ENCODE peak calls at places on chromosomes 2 and 18, in five cellular contexts. I is thyroid gland, B is neural progenitor cell, S is HCT116, N is fibroblast of lung. L is an unnamed sample.
A peak's percentile ranks its signal among the peaks of the same experiment; 100 is the strongest.

GRCh38 chr2:145961846-145962245 is 1441.9 kb upstream of the ZEB2 start:
- DNase-seq in B (no peak), S (no peak), I (no peak), N (peak; percentile 5), L (peak; percentile 6)

GRCh38 chr2:17851731-17852585 is 26.5 kb upstream of the KCNS3 start:
- DNase-seq in I (peak; percentile 46), N (peak; percentile 74), S (peak; percentile 51), B (peak; percentile 85), L (peak; percentile 62)

GRCh38 chr18:10035306-10035991 is 121.6 kb downstream of the VAPA start:
- DNase-seq in I (peak; percentile 76), N (no peak), B (no peak), S (no peak), L (peak; percentile 93)

GRCh38 chr2:108916397-108917077 is 72.5 kb downstream of the EDAR start:
- DNase-seq in I (no peak), N (no peak), S (no peak), B (no peak), L (no peak)

GRCh38 chr2:215626812-215627281 is 191.0 kb upstream of the FN1 start:
- DNase-seq in S (no peak), N (no peak), B (no peak), I (no peak), L (no peak)

GRCh38 chr2:170813611-170814550 is 2.8 kb upstream of the GAD1 start:
- DNase-seq in N (peak; percentile 65), B (peak; percentile 94), S (no peak), I (peak; percentile 40), L (no peak)

GRCh38 chr2:35114765-35115164 is 1240.8 kb upstream of the CRIM1 start:
- DNase-seq in I (no peak), N (no peak), B (peak; percentile 35), S (no peak), L (no peak)

GRCh38 chr2:226660524-226660923 is 139.1 kb downstream of the IRS1 start:
- DNase-seq in B (no peak), N (peak; percentile 96), I (no peak), S (no peak), L (no peak)

GRCh38 chr18:37484893-37485834 is 80.4 kb downstream of the CELF4 start:
- DNase-seq in N (peak; percentile 4), S (peak; percentile 8), I (peak; percentile 17), B (peak; percentile 78), L (peak; percentile 32)

GRCh38 chr2:221771297-221771696 is 199.2 kb upstream of the EPHA4 start:
- DNase-seq in B (no peak), N (no peak), S (no peak), I (no peak), L (no peak)

GRCh38 chr2:239677455-239678185 is 276.8 kb upstream of the HDAC4 start:
- DNase-seq in N (no peak), I (no peak), S (no peak), B (no peak), L (no peak)

GRCh38 chr2:48109491-48110204 is 203.3 kb upstream of the FBXO11 start:
- DNase-seq in S (no peak), B (no peak), N (no peak), I (no peak), L (no peak)

GRCh38 chr2:169136885-169137534 is 67.6 kb downstream of the DHRS9 start:
- DNase-seq in N (no peak), I (no peak), B (no peak), S (no peak), L (no peak)

GRCh38 chr2:50449306-50449705 is 582.6 kb downstream of the NRXN1 start:
- DNase-seq in S (no peak), N (no peak), I (no peak), B (no peak), L (peak; percentile 66)

GRCh38 chr2:55498582-55498981 is 20.9 kb upstream of the CFAP36 start:
- DNase-seq in S (no peak), I (no peak), N (no peak), B (no peak), L (no peak)

GRCh38 chr2:140117371-140117770 is 1337.2 kb upstream of the NXPH2 start:
- DNase-seq in I (peak; percentile 14), N (no peak), B (no peak), S (no peak), L (peak; percentile 22)

GRCh38 chr2:181004647-181005325 is 24.4 kb downstream of the UBE2E3 start:
- DNase-seq in S (no peak), I (no peak), B (no peak), N (no peak), L (no peak)

GRCh38 chr2:149087751-149088150 is 49.3 kb downstream of the LYPD6B start:
- DNase-seq in N (no peak), I (no peak), S (no peak), B (no peak), L (no peak)

GRCh38 chr18:8948471-8949149 is 153.9 kb upstream of the NDUFV2 start:
- DNase-seq in N (peak; percentile 72), I (no peak), B (no peak), S (no peak), L (peak; percentile 95)

GRCh38 chr2:151334082-151334815 is 23.1 kb upstream of the TNFAIP6 start:
- DNase-seq in B (no peak), I (no peak), S (no peak), N (peak; percentile 96), L (no peak)

GRCh38 chr2:111954602-111955332 is 56.4 kb downstream of the MERTK start:
- DNase-seq in B (no peak), I (no peak), S (no peak), N (no peak), L (no peak)

GRCh38 chr2:79966369-79966768 is 338.2 kb downstream of the LRRTM1 start:
- DNase-seq in S (no peak), I (no peak), N (no peak), B (no peak), L (no peak)

GRCh38 chr18:26777316-26778053 is 88.0 kb downstream of the AQP4 start:
- DNase-seq in B (peak; percentile 28), I (no peak), S (no peak), N (no peak), L (no peak)

GRCh38 chr2:36337354-36337753 is 18.2 kb upstream of the CRIM1 start:
- DNase-seq in B (no peak), S (no peak), I (no peak), N (no peak), L (no peak)

GRCh38 chr18:22999212-22999611 is 66.1 kb downstream of the RBBP8 start:
- DNase-seq in N (no peak), B (peak; percentile 1), S (no peak), I (no peak), L (no peak)

GRCh38 chr2:101995019-101995418 is 3.3 kb downstream of the IL1R2 start:
- DNase-seq in S (no peak), N (no peak), I (no peak), B (no peak), L (no peak)

GRCh38 chr2:120013569-120014223 is 819 bp downstream of the EPB41L5 start:
- DNase-seq in B (no peak), N (no peak), I (peak; percentile 62), S (peak; percentile 19), L (no peak)

GRCh38 chr2:15782009-15782751 is 158.2 kb upstream of the MYCN start:
- DNase-seq in I (peak; percentile 34), N (no peak), B (no peak), S (no peak), L (no peak)

GRCh38 chr2:84676295-84676694 is 160.0 kb downstream of the DNAH6 start:
- DNase-seq in B (no peak), N (peak; percentile 48), S (no peak), I (no peak), L (peak; percentile 9)

GRCh38 chr2:72204156-72204781 is 56.6 kb upstream of the CYP26B1 start:
- DNase-seq in B (no peak), N (peak; percentile 61), I (no peak), S (no peak), L (no peak)

GRCh38 chr2:72193723-72194122 is 46.1 kb upstream of the CYP26B1 start:
- DNase-seq in B (no peak), I (no peak), S (no peak), N (no peak), L (no peak)

GRCh38 chr2:72198532-72199241 is 51.0 kb upstream of the CYP26B1 start:
- DNase-seq in I (no peak), S (no peak), B (no peak), N (peak; percentile 52), L (no peak)
- H3K4me1 ChIP-seq in I (no peaks in the 10 kb centered on the region), S (no peaks in the 10 kb centered on the region), B (no peaks in the 10 kb centered on the region), N (no peaks in the 10 kb centered on the region), L (peaks cover 4% of the 10 kb centered on the region)

GRCh38 chr2:38485734-38486133 is 108.7 kb upstream of the ATL2 start:
- DNase-seq in S (no peak), I (no peak), B (no peak), N (no peak), L (no peak)
- TF ChIP-seq CTCF in S (peak; percentile 9), I (no peak), B (no peak), N (no peak), L (no peak)

DNA sequence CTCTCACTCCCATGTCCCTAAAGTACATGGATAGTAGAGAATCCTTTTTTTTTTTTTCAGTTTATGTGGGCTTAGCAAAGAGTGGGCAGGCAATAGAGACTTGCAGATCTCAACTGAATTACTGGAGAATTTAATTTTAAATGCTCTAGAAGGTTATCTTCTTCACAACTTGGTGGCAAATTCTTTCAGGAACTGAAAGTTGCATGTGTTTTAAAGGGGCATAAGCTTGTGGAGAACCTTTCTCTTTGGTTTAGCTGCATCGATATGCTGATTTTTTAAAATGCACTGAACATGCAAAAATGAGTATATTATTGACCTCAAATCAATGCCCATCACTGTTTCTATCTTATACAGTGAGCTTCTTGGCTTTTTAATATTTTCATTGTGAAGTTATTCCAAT is 24.9 kb upstream of the GALNT3 start:
- DNase-seq in B (no peak), S (no peak), I (no peak), N (no peak), L (no peak)
- H3K27ac ChIP-seq in B (no peak overlapping the region), S (no peak overlapping the region), I (no peak overlapping the region), N (no peak overlapping the region), L (no peak overlapping the region)

GRCh38 chr2:28340312-28341202 is 52.1 kb upstream of the FOSL2 start:
- DNase-seq in B (no peak), N (no peak), I (no peak), S (no peak), L (no peak)

GRCh38 chr2:28338754-28339325 is 53.8 kb upstream of the FOSL2 start:
- DNase-seq in I (no peak), B (peak; percentile 64), S (no peak), N (no peak), L (peak; percentile 56)

GRCh38 chr2:28341208-28341891 is 51.3 kb upstream of the FOSL2 start:
- DNase-seq in S (no peak), N (no peak), I (no peak), B (no peak), L (no peak)

GRCh38 chr2:28338046-28338753 is 54.5 kb upstream of the FOSL2 start:
- DNase-seq in N (peak; percentile 97), S (no peak), I (peak; percentile 37), B (peak; percentile 66), L (no peak)

DNA sequence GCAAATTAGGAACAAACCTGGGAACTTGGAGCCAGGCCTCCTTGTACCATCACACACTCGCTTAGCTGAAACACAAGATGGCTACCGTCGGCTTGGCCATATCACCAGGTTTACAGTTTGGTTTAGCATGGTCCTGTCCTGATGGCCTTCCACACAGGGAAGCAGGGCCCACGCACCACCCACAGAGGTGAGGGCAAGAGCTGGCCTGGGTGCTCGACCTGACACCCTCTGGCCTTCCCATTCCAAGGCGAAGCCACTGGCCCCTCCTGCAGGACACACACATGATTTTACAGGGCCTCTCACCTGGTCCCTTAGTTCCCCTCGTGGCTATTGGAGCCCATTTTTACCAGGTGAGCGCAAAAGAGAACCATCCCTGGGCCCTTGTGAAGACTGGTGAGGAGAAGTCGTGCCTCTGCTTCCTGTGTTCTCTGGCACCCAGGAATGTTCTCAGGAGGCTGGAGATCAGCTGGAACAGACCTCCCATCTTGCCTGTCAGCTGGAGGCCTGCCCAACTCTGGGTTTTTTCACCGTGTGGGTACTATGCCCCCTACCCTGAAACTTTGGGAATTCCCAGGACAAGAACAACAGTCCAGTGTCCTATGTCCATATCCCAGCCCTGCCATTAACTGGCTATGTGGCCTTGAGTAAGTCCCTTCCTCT is 53.0 kb upstream of the FOSL2 start:
- DNase-seq in N (no peak), I (no peak), S (no peak), B (no peak), L (no peak)
- H3K4me1 ChIP-seq in N (peaks cover 22% of the 10 kb centered on the region), I (peaks cover 12% of the 10 kb centered on the region), S (peaks cover 29% of the 10 kb centered on the region), B (peaks cover 39% of the 10 kb centered on the region), L (peaks cover 10% of the 10 kb centered on the region)